ENCODE peak calls at places on chromosomes 2 and 18, in seven cellular contexts. G is IMR-90, O is HepG2, B is upper lobe of right lung, U is RWPE1, D is A549, R is substantia nigra. L is an unnamed sample.

GRCh38 chr2:33528551-33528950 is 52.1 kb downstream of the RASGRP3 start:
- DNase-seq in G (no peak), O (no peak), B (no peak), U (no peak), D (no peak), R (no peak), L (no peak)

GRCh38 chr2:177989029-177989885 is 83.3 kb downstream of the PDE11A start:
- DNase-seq in G (peak), O (no peak), B (no peak), U (no peak), D (peak), R (no peak), L (no peak)

GRCh38 chr2:65370387-65371093 is 61.9 kb downstream of the SPRED2 start:
- DNase-seq in G (no peak), O (peak), B (no peak), U (no peak), D (no peak), R (no peak), L (no peak)

GRCh38 chr2:19312949-19313348 is 45.5 kb downstream of the OSR1 start:
- DNase-seq in G (peak), O (peak), B (no peak), U (peak), D (peak), R (no peak), L (no peak)

GRCh38 chr2:61938511-61938910 is 33.0 kb downstream of the COMMD1 start:
- DNase-seq in G (no peak), O (no peak), B (no peak), U (no peak), D (no peak), R (no peak), L (no peak)

GRCh38 chr2:231068525-231069222 is 12.0 kb downstream of the PSMD1 start:
- DNase-seq in G (peak), O (peak), B (no peak), U (peak), D (peak), R (no peak), L (no peak)

GRCh38 chr2:42914314-42914713 is 121.9 kb upstream of the HAAO start:
- DNase-seq in G (no peak), O (no peak), B (no peak), U (no peak), D (no peak), R (no peak), L (no peak)

GRCh38 chr18:49177812-49178211 is 227.0 kb upstream of the SMAD7 start:
- DNase-seq in G (peak), O (peak), B (no peak), U (no peak), D (no peak), R (no peak), L (no peak)

GRCh38 chr18:8584798-8585197 is 24.4 kb upstream of the RAB12 start:
- DNase-seq in G (no peak), O (no peak), B (no peak), U (no peak), D (no peak), R (no peak), L (no peak)

GRCh38 chr2:21820271-21820670 is 696.5 kb downstream of the TDRD15 start:
- DNase-seq in G (peak), O (no peak), B (no peak), U (no peak), D (no peak), R (no peak), L (no peak)

GRCh38 chr2:237996041-237996593 is 29.3 kb downstream of the UBE2F start:
- DNase-seq in G (peak), O (no peak), B (peak), U (no peak), D (no peak), R (no peak), L (no peak)

GRCh38 chr2:206918258-206918657 is 21.1 kb upstream of the CPO start:
- DNase-seq in G (no peak), O (no peak), B (no peak), U (no peak), D (no peak), R (no peak), L (no peak)

GRCh38 chr18:56962322-56962721 is 184.6 kb upstream of the BOD1L2 start:
- DNase-seq in G (no peak), O (no peak), B (no peak), U (no peak), D (no peak), R (no peak), L (no peak)

GRCh38 chr18:55302337-55302833 is 285.6 kb downstream of the TCF4 start:
- DNase-seq in G (peak), O (no peak), B (no peak), U (no peak), D (no peak), R (no peak), L (no peak)

GRCh38 chr2:134207589-134208209 is 46.2 kb upstream of the MGAT5 start:
- DNase-seq in G (peak), O (peak), B (peak), U (peak), D (peak), R (peak), L (no peak)

GRCh38 chr2:12498703-12499102 is 218.0 kb upstream of the TRIB2 start:
- DNase-seq in G (peak), O (no peak), B (no peak), U (no peak), D (no peak), R (no peak), L (no peak)

GRCh38 chr2:126803422-126803775 is 95.3 kb upstream of the TEX51 start:
- DNase-seq in G (no peak), O (no peak), B (peak), U (no peak), D (no peak), R (no peak), L (no peak)

GRCh38 chr2:240627736-240628506 is 2.6 kb downstream of the GPR35 start:
- DNase-seq in G (no peak), O (no peak), B (peak), U (no peak), D (no peak), R (no peak), L (no peak)

GRCh38 chr2:7595181-7595580 is 678.0 kb downstream of the RNF144A start:
- DNase-seq in G (no peak), O (no peak), B (no peak), U (no peak), D (no peak), R (no peak), L (no peak)

GRCh38 chr2:240168041-240168440 is 27.6 kb upstream of the OTOS start:
- DNase-seq in G (no peak), O (no peak), B (peak), U (no peak), D (no peak), R (no peak), L (no peak)

GRCh38 chr18:21502661-21503060 is 97.8 kb downstream of the ESCO1 start:
- DNase-seq in G (no peak), O (no peak), B (no peak), U (no peak), D (no peak), R (no peak), L (no peak)

GRCh38 chr2:238403632-238404405 is 22.9 kb upstream of the ASB1 start:
- DNase-seq in G (no peak), O (peak), B (no peak), U (no peak), D (no peak), R (no peak), L (no peak)

GRCh38 chr2:36376319-36376765 is 20.8 kb downstream of the CRIM1 start:
- DNase-seq in G (peak), O (peak), B (peak), U (no peak), D (peak), R (peak), L (no peak)

GRCh38 chr2:58950795-58951462 is 709.8 kb upstream of the FANCL start:
- DNase-seq in G (no peak), O (no peak), B (no peak), U (no peak), D (no peak), R (no peak), L (no peak)

GRCh38 chr2:161102770-161103450 is 57.3 kb upstream of the TANK start:
- DNase-seq in G (peak), O (no peak), B (no peak), U (peak), D (peak), R (no peak), L (no peak)

GRCh38 chr2:31057691-31058090 is 80.5 kb downstream of the GALNT14 start:
- DNase-seq in G (no peak), O (no peak), B (no peak), U (no peak), D (no peak), R (no peak), L (no peak)

GRCh38 chr2:223618172-223619035 is 16.2 kb upstream of the SCG2 start:
- DNase-seq in G (no peak), O (no peak), B (no peak), U (no peak), D (no peak), R (no peak), L (no peak)

GRCh38 chr2:74390601-74391000 is 10.5 kb upstream of the DCTN1 start:
- DNase-seq in G (no peak), O (no peak), B (no peak), U (no peak), D (no peak), R (no peak), L (no peak)

GRCh38 chr2:74393525-74393924 is 13.4 kb upstream of the DCTN1 start:
- DNase-seq in G (no peak), O (no peak), B (no peak), U (no peak), D (no peak), R (no peak), L (no peak)

GRCh38 chr2:74391580-74392448 is 11.7 kb upstream of the DCTN1 start:
- DNase-seq in G (peak), O (peak), B (peak), U (peak), D (peak), R (peak), L (no peak)

GRCh38 chr2:74391209-74391579 is 11.1 kb upstream of the DCTN1 start:
- DNase-seq in G (peak), O (no peak), B (no peak), U (peak), D (no peak), R (no peak), L (no peak)

GRCh38 chr2:74392449-74392743 is 12.3 kb upstream of the DCTN1 start:
- DNase-seq in G (no peak), O (no peak), B (no peak), U (no peak), D (no peak), R (no peak), L (no peak)
- H3K27ac ChIP-seq in G (no peak), O (no peak), B (no peak), U (no peak), D (peak), R (peak), L (no peak)

GRCh38 chr18:28120811-28121210 is 56.1 kb downstream of the CDH2 start:
- DNase-seq in G (no peak), O (no peak), B (no peak), U (no peak), D (no peak), R (no peak), L (no peak)
- H3K27ac ChIP-seq in G (no peak), O (no peak), B (no peak), U (no peak), D (no peak), R (no peak), L (no peak)

GRCh38 chr2:232680006-232680405 is 17.1 kb upstream of the GIGYF2 start:
- DNase-seq in G (no peak), O (no peak), B (peak), U (no peak), D (no peak), R (no peak), L (no peak)

GRCh38 chr2:232683368-232683767 is 13.8 kb upstream of the GIGYF2 start:
- DNase-seq in G (no peak), O (no peak), B (no peak), U (no peak), D (no peak), R (no peak), L (no peak)

DNA sequence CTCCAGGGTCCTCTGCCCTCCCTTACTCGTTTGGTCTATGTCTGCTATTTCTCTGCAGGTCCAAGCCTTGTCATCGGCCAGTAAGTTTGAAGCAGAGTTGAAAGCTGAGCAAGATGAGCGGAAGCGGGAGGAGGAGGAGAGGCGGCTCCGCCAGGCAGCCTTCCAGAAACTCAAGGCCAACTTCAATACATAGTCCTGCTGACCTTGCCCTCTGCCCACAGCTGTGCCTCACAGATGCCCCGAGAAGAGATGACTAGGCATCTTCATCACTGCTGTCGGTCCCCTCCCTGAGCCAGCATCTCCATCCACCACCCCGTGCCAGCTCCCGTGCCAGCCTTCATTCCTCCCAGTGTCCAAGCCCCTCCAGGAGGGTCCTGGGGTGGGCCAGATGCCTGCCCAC is 15.6 kb upstream of the GIGYF2 start:
- DNase-seq in G (no peak), O (no peak), B (peak), U (no peak), D (no peak), R (no peak), L (no peak)
- H3K27ac ChIP-seq in G (no peak), O (no peak), B (no peak), U (no peak), D (no peak), R (peak), L (no peak)

DNA sequence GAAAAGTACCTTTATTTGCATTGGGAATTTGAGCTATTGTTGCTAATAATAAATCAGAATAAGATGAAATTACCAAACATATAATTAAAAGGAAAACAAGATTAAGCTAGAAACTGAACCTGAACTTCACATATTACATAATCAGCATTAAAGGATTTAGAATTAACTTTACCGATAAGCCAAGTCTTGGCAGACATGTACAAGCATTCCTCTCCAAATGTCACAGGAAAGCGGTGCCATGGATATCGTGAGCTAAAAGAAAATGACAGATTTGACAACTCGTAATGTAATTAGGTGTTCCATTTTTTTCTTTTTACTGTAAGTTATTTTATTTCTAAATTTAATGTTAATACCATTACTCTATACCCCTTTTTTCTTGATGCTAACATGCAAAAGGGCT is 55.1 kb upstream of the CD302 start:
- DNase-seq in G (no peak), O (no peak), B (no peak), U (no peak), D (no peak), R (no peak), L (no peak)
- H3K27ac ChIP-seq in G (no peak), O (no peak), B (no peak), U (no peak), D (no peak), R (no peak), L (no peak)

DNA sequence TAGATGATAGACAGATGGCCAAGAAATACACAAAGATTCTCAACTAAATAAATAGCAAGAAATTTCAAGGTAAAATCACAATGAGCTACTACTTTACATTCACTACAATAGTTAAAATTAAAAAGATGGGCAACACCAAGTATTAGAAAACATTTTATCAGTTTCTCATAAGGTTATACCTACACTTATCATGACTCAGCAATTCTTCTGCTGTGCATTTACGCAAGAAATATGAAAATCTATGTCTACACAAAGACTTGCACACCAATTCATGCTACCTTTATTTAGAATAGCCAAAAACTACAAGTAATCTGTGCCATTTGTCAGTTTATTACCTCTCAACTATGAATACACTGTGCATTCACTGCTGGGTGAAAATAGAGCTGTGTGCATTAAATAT is 937.4 kb upstream of the NRXN1 start:
- DNase-seq in G (no peak), O (no peak), B (no peak), U (no peak), D (no peak), R (no peak), L (no peak)
- H3K27ac ChIP-seq in G (no peak), O (no peak), B (no peak), U (no peak), D (no peak), R (no peak), L (no peak)

GRCh38 chr18:32437080-32437834 is 33.4 kb downstream of the GAREM1 start:
- DNase-seq in G (no peak), O (no peak), B (no peak), U (no peak), D (no peak), R (no peak), L (no peak)

GRCh38 chr18:32439802-32440201 is 30.9 kb downstream of the GAREM1 start:
- DNase-seq in G (no peak), O (no peak), B (no peak), U (no peak), D (peak), R (peak), L (no peak)

GRCh38 chr18:32439241-32439640 is 31.4 kb downstream of the GAREM1 start:
- DNase-seq in G (no peak), O (no peak), B (no peak), U (no peak), D (no peak), R (no peak), L (no peak)

GRCh38 chr18:32440478-32440877 is 30.2 kb downstream of the GAREM1 start:
- DNase-seq in G (no peak), O (no peak), B (no peak), U (no peak), D (no peak), R (no peak), L (no peak)

DNA sequence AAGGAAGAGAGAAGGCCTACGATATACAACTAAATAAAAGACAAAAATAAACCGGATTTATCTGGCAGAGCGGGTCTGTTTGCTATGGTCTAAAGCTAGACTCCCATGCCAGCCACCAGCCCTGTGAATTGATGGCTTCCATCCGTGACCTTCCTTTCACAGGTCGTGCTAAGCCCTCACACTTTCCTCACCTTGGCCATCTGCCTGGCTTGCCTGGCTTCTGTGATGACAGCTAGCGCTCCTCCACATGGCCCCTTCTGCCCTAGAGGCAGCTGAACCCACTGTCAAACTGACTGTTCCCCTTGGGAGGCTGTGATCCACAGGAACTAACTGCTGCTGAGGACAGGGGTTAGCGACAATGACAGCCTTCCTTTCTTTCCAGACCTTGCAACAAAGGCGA is 32.5 kb downstream of the GAREM1 start:
- DNase-seq in G (no peak), O (no peak), B (no peak), U (no peak), D (no peak), R (no peak), L (no peak)
- H3K27ac ChIP-seq in G (no peak), O (no peak), B (no peak), U (no peak), D (no peak), R (no peak), L (no peak)

GRCh38 chr2:156110890-156111289 is 221.6 kb downstream of the NR4A2 start:
- DNase-seq in G (no peak), O (peak), B (no peak), U (no peak), D (peak), R (no peak), L (no peak)

GRCh38 chr2:156112323-156112722 is 220.2 kb downstream of the NR4A2 start:
- DNase-seq in G (no peak), O (no peak), B (no peak), U (no peak), D (no peak), R (no peak), L (no peak)

GRCh38 chr2:156118753-156119416 is 213.6 kb downstream of the NR4A2 start:
- DNase-seq in G (no peak), O (no peak), B (no peak), U (no peak), D (no peak), R (no peak), L (no peak)

GRCh38 chr2:156116113-156116512 is 216.4 kb downstream of the NR4A2 start:
- DNase-seq in G (no peak), O (no peak), B (no peak), U (no peak), D (no peak), R (no peak), L (peak)

DNA sequence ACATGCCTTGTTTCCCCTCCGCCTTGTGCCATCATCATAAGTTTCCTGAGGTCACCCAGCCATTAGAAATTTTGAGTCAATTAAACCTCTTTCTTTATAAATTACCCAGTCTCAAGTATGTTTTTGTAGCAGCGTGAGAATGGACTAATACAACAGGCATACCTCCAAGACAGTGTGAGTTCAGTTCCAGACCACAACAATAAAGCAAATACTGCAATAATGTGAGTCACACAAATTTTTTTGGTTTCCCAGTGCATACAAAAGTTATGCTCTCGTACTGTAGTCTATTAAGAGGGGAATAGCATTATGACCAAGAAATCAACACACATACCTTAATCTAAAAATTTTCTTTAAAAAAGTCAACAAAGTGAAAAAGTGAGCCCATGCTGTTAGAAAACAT is 217.2 kb downstream of the NR4A2 start:
- DNase-seq in G (no peak), O (no peak), B (no peak), U (no peak), D (no peak), R (no peak), L (peak)
- H3K27ac ChIP-seq in G (no peak), O (no peak), B (no peak), U (no peak), D (no peak), R (no peak), L (peak)

L was measured in epithelial cell of prostate.